ENCODE peak calls at places on chromosome 22, in ten cellular contexts. G is HS-27A; W is cerebellum; S is fibroblast of lung; M is activated T-cell treated with anti-CD3 and anti-CD28 coated beads for 1 hour; L is activated CD4-positive, alpha-beta T cell treated with anti-CD3 and anti-CD28 coated beads, Interleukin-2, amount 50 U/mL, for 24 hours; I is GM20000; Q is NCI-H1930; B is GM06990; C is PC-9. X is an unnamed sample.

GRCh38 chr22:23826510-23827350 is 12.1 kb downstream of the DERL3 start:
- DNase-seq in G (no peak), W (no peak), S (no peak), M (no peak), L (no peak), I (no peak), Q (no peak), B (no peak), C (no peak), X (peak; percentile 75)

GRCh38 chr22:47168441-47168840 is 406.0 kb downstream of the TBC1D22A start:
- DNase-seq in G (no peak), W (no peak), S (no peak), M (no peak), L (no peak), I (no peak), Q (no peak), B (peak; percentile 1), C (no peak), X (no peak)

GRCh38 chr22:29450222-29450621 is 11.8 kb downstream of the RFPL1 start:
- DNase-seq in G (no peak), W (no peak), S (no peak), M (no peak), L (no peak), I (no peak), Q (no peak), B (no peak), C (no peak), X (no peak)

GRCh38 chr22:37566903-37567798 is 6.9 kb downstream of the CDC42EP1 start:
- DNase-seq in G (no peak), W (peak; percentile 84), S (peak; percentile 57), M (peak; percentile 92), L (peak; percentile 83), I (peak; percentile 92), Q (peak; percentile 73), B (peak; percentile 84), C (peak; percentile 98), X (no peak)

GRCh38 chr22:23380911-23381310 is 199.2 kb downstream of the IGLL1 start:
- DNase-seq in G (no peak), W (no peak), S (no peak), M (no peak), L (no peak), I (no peak), Q (no peak), B (no peak), C (no peak), X (no peak)

GRCh38 chr22:18970180-18970947 is 34.3 kb upstream of the PRODH start:
- DNase-seq in G (no peak), W (peak; percentile 80), S (no peak), M (no peak), L (no peak), I (peak; percentile 37), Q (peak; percentile 34), B (no peak), C (no peak), X (no peak)

GRCh38 chr22:46323126-46323525 is 12.4 kb upstream of the TRMU start:
- DNase-seq in G (no peak), W (no peak), S (no peak), M (no peak), L (no peak), I (no peak), Q (no peak), B (no peak), C (no peak), X (no peak)

GRCh38 chr22:37276771-37277170 is 5.5 kb upstream of the CYTH4 start:
- DNase-seq in G (no peak), W (no peak), S (no peak), M (no peak), L (no peak), I (no peak), Q (no peak), B (no peak), C (no peak), X (no peak)

GRCh38 chr22:24161909-24162308 is 19.4 kb upstream of the SUSD2 start:
- DNase-seq in G (no peak), W (peak; percentile 94), S (no peak), M (no peak), L (no peak), I (no peak), Q (no peak), B (no peak), C (no peak), X (no peak)

GRCh38 chr22:29030618-29031235 is 30.9 kb downstream of the C22orf31 start:
- DNase-seq in G (no peak), W (peak; percentile 86), S (peak; percentile 83), M (no peak), L (no peak), I (no peak), Q (no peak), B (no peak), C (peak; percentile 83), X (peak; percentile 30)

GRCh38 chr22:39151329-39151975 is 1.0 kb downstream of the CBX7 start:
- DNase-seq in G (no peak), W (no peak), S (no peak), M (no peak), L (no peak), I (no peak), Q (no peak), B (no peak), C (no peak), X (no peak)

GRCh38 chr22:45865561-45866397 is 111.2 kb downstream of the WNT7B start:
- DNase-seq in G (no peak), W (no peak), S (no peak), M (no peak), L (no peak), I (no peak), Q (no peak), B (no peak), C (no peak), X (no peak)

GRCh38 chr22:48492371-48493320 is 1335.0 kb downstream of the BRD1 start:
- DNase-seq in G (peak; percentile 0), W (peak; percentile 91), S (peak; percentile 78), M (no peak), L (no peak), I (peak; percentile 89), Q (peak; percentile 67), B (peak; percentile 24), C (peak; percentile 59), X (peak; percentile 60)

GRCh38 chr22:39311592-39312400 is 7.6 kb downstream of the RPL3 start:
- DNase-seq in G (no peak), W (no peak), S (no peak), M (no peak), L (no peak), I (no peak), Q (no peak), B (peak; percentile 62), C (peak; percentile 52), X (no peak)

GRCh38 chr22:22141771-22142591 is 102.6 kb upstream of the VPREB1 start:
- DNase-seq in G (no peak), W (no peak), S (no peak), M (no peak), L (no peak), I (no peak), Q (no peak), B (no peak), C (no peak), X (no peak)

GRCh38 chr22:38850941-38851849 is 7.4 kb upstream of the NPTXR start:
- DNase-seq in G (no peak), W (no peak), S (peak; percentile 59), M (no peak), L (no peak), I (no peak), Q (no peak), B (no peak), C (peak; percentile 82), X (peak; percentile 58)

GRCh38 chr22:19407649-19408606 is 23.6 kb downstream of the HIRA start:
- DNase-seq in G (no peak), W (no peak), S (no peak), M (no peak), L (no peak), I (no peak), Q (no peak), B (no peak), C (no peak), X (no peak)

GRCh38 chr22:29310065-29310862 is 3.8 kb downstream of the GAS2L1 start:
- DNase-seq in G (no peak), W (no peak), S (no peak), M (no peak), L (no peak), I (peak; percentile 32), Q (no peak), B (no peak), C (no peak), X (no peak)

GRCh38 chr22:48894064-48894671 is 933.5 kb downstream of the BRD1 start:
- DNase-seq in G (no peak), W (no peak), S (no peak), M (no peak), L (no peak), I (no peak), Q (no peak), B (no peak), C (no peak), X (no peak)

GRCh38 chr22:27842994-27843431 is 41.5 kb upstream of the MN1 start:
- DNase-seq in G (no peak), W (peak; percentile 31), S (no peak), M (no peak), L (no peak), I (no peak), Q (no peak), B (no peak), C (no peak), X (no peak)

GRCh38 chr22:30908051-30908461 is 60.5 kb downstream of the MORC2 start:
- DNase-seq in G (no peak), W (no peak), S (no peak), M (no peak), L (no peak), I (no peak), Q (no peak), B (no peak), C (no peak), X (no peak)

GRCh38 chr22:31933816-31934482 is 10.4 kb upstream of the YWHAH start:
- DNase-seq in G (no peak), W (no peak), S (no peak), M (no peak), L (no peak), I (no peak), Q (no peak), B (no peak), C (no peak), X (no peak)

GRCh38 chr22:32564170-32565001 is 89.8 kb downstream of the FBXO7 start:
- DNase-seq in G (no peak), W (no peak), S (peak; percentile 39), M (no peak), L (no peak), I (no peak), Q (no peak), B (no peak), C (peak; percentile 41), X (peak; percentile 94)

GRCh38 chr22:46056169-46057041 is 79.4 kb upstream of the WNT7B start:
- DNase-seq in G (peak; percentile 27), W (no peak), S (no peak), M (no peak), L (no peak), I (no peak), Q (no peak), B (no peak), C (no peak), X (no peak)

GRCh38 chr22:38564669-38565068 is 5.3 kb downstream of the DMC1 start:
- DNase-seq in G (no peak), W (no peak), S (no peak), M (no peak), L (no peak), I (no peak), Q (no peak), B (no peak), C (no peak), X (peak; percentile 42)

GRCh38 chr22:42799462-42800405 is 57.3 kb downstream of the ARFGAP3 start:
- DNase-seq in G (no peak), W (no peak), S (no peak), M (no peak), L (no peak), I (no peak), Q (no peak), B (no peak), C (no peak), X (no peak)